ENCODE peak calls at places on chromosomes 13 and 19, in four cellular contexts. One of them, this sample, is unnamed.

GRCh38 chr19:54608205-54608604 is 14.8 kb downstream of the LILRA1 start:
- DNase-seq in HS-5: no peak
- DNase-seq in EL: no peak
- DNase-seq in bronchial epithelial cell: no peak
- DNase-seq in this sample: no peak

GRCh38 chr19:30217461-30217860 is 154.7 kb upstream of the ZNF536 start:
- DNase-seq in HS-5: no peak
- DNase-seq in EL: no peak
- DNase-seq in bronchial epithelial cell: no peak
- DNase-seq in this sample: no peak

GRCh38 chr13:98158172-98158907 is 15.4 kb downstream of the FARP1 start:
- DNase-seq in HS-5: no peak
- DNase-seq in EL: no peak
- DNase-seq in bronchial epithelial cell: no peak
- DNase-seq in this sample: no peak

GRCh38 chr13:38496956-38497355 is 147.3 kb downstream of the UFM1 start:
- DNase-seq in HS-5: no peak
- DNase-seq in EL: no peak
- DNase-seq in bronchial epithelial cell: no peak
- DNase-seq in this sample: no peak

GRCh38 chr19:40716031-40716654 is 543 bp downstream of the COQ8B start:
- DNase-seq in HS-5: peak
- DNase-seq in EL: peak
- DNase-seq in bronchial epithelial cell: peak
- DNase-seq in this sample: no peak

GRCh38 chr19:3523361-3524074 is 15.5 kb upstream of the TEKTIP1 start:
- DNase-seq in HS-5: no peak
- DNase-seq in EL: no peak
- DNase-seq in bronchial epithelial cell: no peak
- DNase-seq in this sample: no peak

GRCh38 chr19:31127132-31127967 is 221.9 kb downstream of the TSHZ3 start:
- DNase-seq in HS-5: peak
- DNase-seq in EL: peak
- DNase-seq in bronchial epithelial cell: peak
- DNase-seq in this sample: peak

GRCh38 chr13:40993119-40993518 is 26.0 kb downstream of the ELF1 start:
- DNase-seq in HS-5: no peak
- DNase-seq in EL: no peak
- DNase-seq in bronchial epithelial cell: no peak
- DNase-seq in this sample: no peak

GRCh38 chr19:6667114-6667627 is 2.8 kb downstream of the TNFSF14 start:
- DNase-seq in HS-5: no peak
- DNase-seq in EL: no peak
- DNase-seq in bronchial epithelial cell: peak
- DNase-seq in this sample: no peak

GRCh38 chr19:39858541-39858940 is 12.4 kb upstream of the FBL start:
- DNase-seq in HS-5: no peak
- DNase-seq in EL: peak
- DNase-seq in bronchial epithelial cell: peak
- DNase-seq in this sample: no peak

GRCh38 chr19:44745386-44745831 is 3.1 kb upstream of the BCL3 start:
- DNase-seq in HS-5: no peak
- DNase-seq in EL: peak
- DNase-seq in bronchial epithelial cell: peak
- DNase-seq in this sample: peak

GRCh38 chr13:30577381-30577780 is 40.3 kb upstream of the USPL1 start:
- DNase-seq in HS-5: peak
- DNase-seq in EL: peak
- DNase-seq in bronchial epithelial cell: peak
- DNase-seq in this sample: peak

GRCh38 chr13:52850396-52851152 is 2.1 kb upstream of the PCDH8 start:
- DNase-seq in HS-5: no peak
- DNase-seq in EL: peak
- DNase-seq in bronchial epithelial cell: peak
- DNase-seq in this sample: peak

GRCh38 chr13:96781141-96781540 is 213.1 kb downstream of the OXGR1 start:
- DNase-seq in HS-5: no peak
- DNase-seq in EL: no peak
- DNase-seq in bronchial epithelial cell: no peak
- DNase-seq in this sample: peak

GRCh38 chr19:49570997-49571676 is 9.2 kb downstream of the NOSIP start:
- DNase-seq in HS-5: no peak
- DNase-seq in EL: peak
- DNase-seq in bronchial epithelial cell: no peak
- DNase-seq in this sample: no peak

GRCh38 chr13:83162493-83162892 is 719.8 kb downstream of the SLITRK1 start:
- DNase-seq in HS-5: no peak
- DNase-seq in EL: no peak
- DNase-seq in bronchial epithelial cell: no peak
- DNase-seq in this sample: peak

GRCh38 chr19:6828698-6829633 is 56.5 kb downstream of the VAV1 start:
- DNase-seq in HS-5: no peak
- DNase-seq in EL: no peak
- DNase-seq in bronchial epithelial cell: peak
- DNase-seq in this sample: no peak

GRCh38 chr19:3826163-3826562 is 40.0 kb upstream of the MATK start:
- DNase-seq in HS-5: no peak
- DNase-seq in EL: no peak
- DNase-seq in bronchial epithelial cell: no peak
- DNase-seq in this sample: no peak

GRCh38 chr13:64248371-64249065 is 2832.9 kb upstream of the PCDH20 start:
- DNase-seq in HS-5: no peak
- DNase-seq in EL: peak
- DNase-seq in bronchial epithelial cell: no peak
- DNase-seq in this sample: no peak

GRCh38 chr13:111564657-111565056 is 244.2 kb downstream of the TEX29 start:
- DNase-seq in HS-5: no peak
- DNase-seq in EL: no peak
- DNase-seq in bronchial epithelial cell: no peak
- DNase-seq in this sample: no peak

GRCh38 chr13:113486698-113487097 is 3.8 kb downstream of the DCUN1D2 start:
- DNase-seq in HS-5: no peak
- DNase-seq in EL: no peak
- DNase-seq in bronchial epithelial cell: no peak
- DNase-seq in this sample: no peak

GRCh38 chr13:69524459-69525155 is 583.0 kb upstream of the ATXN8OS start:
- DNase-seq in HS-5: no peak
- DNase-seq in EL: no peak
- DNase-seq in bronchial epithelial cell: peak
- DNase-seq in this sample: peak

GRCh38 chr13:97021241-97021640 is 27.0 kb upstream of the OXGR1 start:
- DNase-seq in HS-5: no peak
- DNase-seq in EL: no peak
- DNase-seq in bronchial epithelial cell: no peak
- DNase-seq in this sample: no peak

GRCh38 chr19:5380215-5380919 is 39.8 kb upstream of the PTPRS start:
- DNase-seq in HS-5: no peak
- DNase-seq in EL: no peak
- DNase-seq in bronchial epithelial cell: no peak
- DNase-seq in this sample: no peak

GRCh38 chr13:46022476-46022875 is 30.1 kb downstream of the ZC3H13 start:
- DNase-seq in HS-5: no peak
- DNase-seq in EL: no peak
- DNase-seq in bronchial epithelial cell: no peak
- DNase-seq in this sample: peak

GRCh38 chr19:41426952-41427646 is at the start of gene B3GNT8:
- DNase-seq in HS-5: no peak
- DNase-seq in EL: peak
- DNase-seq in bronchial epithelial cell: peak
- DNase-seq in this sample: peak

GRCh38 chr13:77697208-77698103 is at the start of gene SLAIN1:
- DNase-seq in HS-5: no peak
- DNase-seq in EL: peak
- DNase-seq in bronchial epithelial cell: no peak
- DNase-seq in this sample: peak

GRCh38 chr19:49893135-49893534 is 3.6 kb downstream of the IL4I1 start:
- DNase-seq in HS-5: no peak
- DNase-seq in EL: no peak
- DNase-seq in bronchial epithelial cell: no peak
- DNase-seq in this sample: no peak

GRCh38 chr19:51296331-51297093 is 14.9 kb upstream of the IGLON5 start:
- DNase-seq in HS-5: no peak
- DNase-seq in EL: no peak
- DNase-seq in bronchial epithelial cell: no peak
- DNase-seq in this sample: no peak

GRCh38 chr19:57947419-57948134 is at the start of gene ZNF256:
- DNase-seq in HS-5: peak
- DNase-seq in EL: peak
- DNase-seq in bronchial epithelial cell: peak
- DNase-seq in this sample: peak

GRCh38 chr13:112185466-112185865 is 118.5 kb downstream of the SOX1 start:
- DNase-seq in HS-5: no peak
- DNase-seq in EL: no peak
- DNase-seq in bronchial epithelial cell: no peak
- DNase-seq in this sample: no peak

GRCh38 chr19:12137541-12137940 is 2.6 kb downstream of the ZNF20 start:
- DNase-seq in HS-5: no peak
- DNase-seq in EL: no peak
- DNase-seq in bronchial epithelial cell: no peak
- DNase-seq in this sample: no peak

GRCh38 chr19:40416918-40417713 is 3.9 kb upstream of the PRX start:
- DNase-seq in HS-5: no peak
- DNase-seq in EL: peak
- DNase-seq in bronchial epithelial cell: peak
- DNase-seq in this sample: no peak

GRCh38 chr19:4115050-4115817 is 8.7 kb downstream of the MAP2K2 start:
- DNase-seq in HS-5: no peak
- DNase-seq in EL: no peak
- DNase-seq in bronchial epithelial cell: no peak
- DNase-seq in this sample: no peak

GRCh38 chr13:100542546-100543156 is 45.9 kb downstream of the GGACT start:
- DNase-seq in HS-5: peak
- DNase-seq in EL: peak
- DNase-seq in bronchial epithelial cell: peak
- DNase-seq in this sample: peak

GRCh38 chr13:112690242-112690943 is 555 bp downstream of the ATP11A start:
- DNase-seq in HS-5: no peak
- DNase-seq in EL: peak
- DNase-seq in bronchial epithelial cell: no peak
- DNase-seq in this sample: peak

GRCh38 chr19:12666305-12667048 is at the start of the genes MAN2B1 and WDR83:
- DNase-seq in HS-5: no peak
- DNase-seq in EL: peak
- DNase-seq in bronchial epithelial cell: peak
- DNase-seq in this sample: peak

This sample was measured in fibroblast of lung.